ENCODE peak calls at places on chromosomes 16 and 17, in five cellular contexts. P is astrocyte, W is A673, E is mammary epithelial cell, C is pancreas. Z is an unnamed sample.

GRCh38 chr16:66026211-66026610 is 340.3 kb upstream of the CDH5 start:
- DNase-seq in P (no peak), W (peak; percentile 45), E (no peak), C (no peak), Z (no peak)

GRCh38 chr17:42337442-42337841 is 49.1 kb downstream of the STAT5A start:
- DNase-seq in P (peak; percentile 57), W (no peak), E (no peak), C (no peak), Z (no peak)

GRCh38 chr17:29043539-29044165 is 711 bp downstream of the PIPOX start:
- DNase-seq in P (no peak), W (peak; percentile 73), E (no peak), C (no peak), Z (no peak)

GRCh38 chr17:48593126-48593829 is at the start of gene HOXB5:
- DNase-seq in P (peak; percentile 44), W (no peak), E (no peak), C (no peak), Z (no peak)

GRCh38 chr16:12062343-12063003 is 85.9 kb downstream of the SNX29 start:
- DNase-seq in P (peak; percentile 80), W (peak; percentile 78), E (peak; percentile 72), C (no peak), Z (peak; percentile 69)

GRCh38 chr17:57468932-57469775 is 212.8 kb downstream of the MSI2 start:
- DNase-seq in P (no peak), W (no peak), E (no peak), C (no peak), Z (no peak)

GRCh38 chr17:83008526-83008925 is 70.9 kb upstream of the METRNL start:
- DNase-seq in P (no peak), W (no peak), E (no peak), C (no peak), Z (no peak)

GRCh38 chr17:76382305-76382802 is 2.1 kb upstream of the SPHK1 start:
- DNase-seq in P (peak; percentile 61), W (no peak), E (peak; percentile 66), C (peak; percentile 48), Z (no peak)

GRCh38 chr17:79231766-79232287 is 157.2 kb downstream of the ENGASE start:
- DNase-seq in P (no peak), W (no peak), E (peak; percentile 71), C (no peak), Z (peak; percentile 81)

GRCh38 chr16:84617068-84617630 is 729 bp downstream of the COTL1 start:
- DNase-seq in P (no peak), W (no peak), E (peak; percentile 48), C (no peak), Z (peak; percentile 41)

GRCh38 chr16:87392823-87393679 is 915 bp downstream of the MAP1LC3B start:
- DNase-seq in P (peak; percentile 44), W (peak; percentile 49), E (peak; percentile 55), C (peak; percentile 52), Z (peak; percentile 46)

GRCh38 chr16:83458612-83459011 is 349.2 kb upstream of the HSBP1 start:
- DNase-seq in P (peak; percentile 64), W (no peak), E (peak; percentile 60), C (no peak), Z (peak; percentile 71)

GRCh38 chr17:82909322-82909904 is 69.6 kb upstream of the ZNF750 start:
- DNase-seq in P (no peak), W (no peak), E (no peak), C (peak; percentile 97), Z (no peak)

GRCh38 chr17:5437721-5438317 is 1.1 kb downstream of the C1QBP start:
- DNase-seq in P (peak; percentile 35), W (no peak), E (peak; percentile 59), C (no peak), Z (peak; percentile 54)

GRCh38 chr16:47849736-47850135 is 306.1 kb downstream of the ABCC12 start:
- DNase-seq in P (no peak), W (no peak), E (no peak), C (no peak), Z (no peak)

GRCh38 chr17:42886283-42887176 is 14.1 kb upstream of the G6PC1 start:
- DNase-seq in P (no peak), W (no peak), E (no peak), C (no peak), Z (no peak)

DNA sequence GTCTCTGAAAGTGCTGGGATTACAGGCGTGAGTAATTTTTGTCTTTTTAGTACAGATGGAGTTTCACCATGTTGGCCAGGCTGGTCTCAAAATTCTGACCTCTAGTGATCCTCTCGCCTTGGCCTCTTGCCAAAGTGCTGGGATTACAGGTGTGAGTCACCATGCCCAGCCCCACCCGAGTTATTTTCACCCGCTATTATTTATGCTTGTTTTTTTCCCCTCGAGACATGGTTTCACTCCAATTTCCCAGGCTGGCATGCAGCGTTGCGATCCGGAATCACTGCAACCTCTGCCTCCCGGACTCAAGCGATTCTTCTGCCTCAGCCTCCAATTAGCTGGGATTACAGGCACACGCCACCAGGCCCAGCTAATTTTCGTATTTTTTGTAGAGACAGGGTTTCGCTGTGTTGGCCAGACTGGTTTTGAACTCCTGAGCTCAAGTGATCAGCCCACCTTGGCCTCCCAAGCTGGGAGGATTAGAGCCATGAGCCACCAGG is 9.2 kb downstream of the RPL23 start:
- DNase-seq in P (no peak), W (no peak), E (no peak), C (no peak), Z (peak; percentile 25)
- H3K4me1 ChIP-seq in P (no peaks in the 10 kb centered on the region), W (no peaks in the 10 kb centered on the region), E (no peaks in the 10 kb centered on the region), C (no peaks in the 10 kb centered on the region), Z (no peaks in the 10 kb centered on the region)

DNA sequence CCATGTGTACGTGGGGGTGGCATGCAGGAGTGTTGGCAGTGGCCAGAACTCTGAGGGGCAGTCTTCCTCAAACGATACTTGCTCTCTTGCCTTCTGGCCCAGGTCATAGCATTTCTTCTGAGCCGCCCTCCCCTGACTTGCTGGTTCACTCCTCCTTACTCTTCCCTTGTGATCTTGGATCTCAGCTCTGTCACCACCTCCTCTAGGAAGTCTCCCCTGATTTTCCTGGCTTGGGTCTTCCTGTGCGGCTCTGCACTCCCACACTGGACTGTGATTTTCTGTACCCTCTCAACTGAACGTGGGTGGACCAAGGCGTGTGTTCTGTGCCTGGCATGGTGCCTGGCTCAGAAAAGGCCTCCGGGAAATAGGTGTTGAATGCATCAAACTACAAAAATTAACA is 2.9 kb downstream of the EPN3 start:
- DNase-seq in P (no peak), W (no peak), E (no peak), C (no peak), Z (no peak)
- H3K27ac ChIP-seq in P (no peak overlapping the region), W (no peak overlapping the region), E (no peak overlapping the region), C (no peak overlapping the region), Z (no peak overlapping the region)

GRCh38 chr16:63037761-63038562 is 1001.7 kb upstream of the CDH8 start:
- DNase-seq in P (no peak), W (no peak), E (no peak), C (no peak), Z (no peak)
- TF ChIP-seq CTCF in P (no peak), W (no peak), E (no peak), C (no peak), Z (no peak)

DNA sequence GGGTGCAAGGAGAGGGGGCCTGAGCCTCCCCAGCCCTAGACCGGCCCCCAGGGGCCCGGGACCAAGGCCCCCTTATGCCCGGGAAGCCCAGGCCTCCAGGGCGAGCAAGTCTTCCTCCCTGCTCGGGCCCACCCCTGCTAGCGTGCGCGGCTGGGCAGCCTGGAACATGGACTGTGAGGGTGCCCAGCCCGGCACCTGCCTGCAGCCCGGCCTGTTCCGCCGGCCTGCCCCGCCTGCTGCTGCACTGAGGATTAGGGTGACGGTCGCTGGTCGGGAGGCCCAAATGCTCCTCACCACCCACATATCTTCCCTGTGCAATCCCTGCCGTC is 6.0 kb downstream of the HS3ST6 start:
- DNase-seq in P (no peak), W (no peak), E (no peak), C (no peak), Z (no peak)
- H3K4me1 ChIP-seq in P (no peaks in the 10 kb centered on the region), W (no peaks in the 10 kb centered on the region), E (peaks cover 13% of the 10 kb centered on the region), C (no peaks in the 10 kb centered on the region), Z (no peaks in the 10 kb centered on the region)

DNA sequence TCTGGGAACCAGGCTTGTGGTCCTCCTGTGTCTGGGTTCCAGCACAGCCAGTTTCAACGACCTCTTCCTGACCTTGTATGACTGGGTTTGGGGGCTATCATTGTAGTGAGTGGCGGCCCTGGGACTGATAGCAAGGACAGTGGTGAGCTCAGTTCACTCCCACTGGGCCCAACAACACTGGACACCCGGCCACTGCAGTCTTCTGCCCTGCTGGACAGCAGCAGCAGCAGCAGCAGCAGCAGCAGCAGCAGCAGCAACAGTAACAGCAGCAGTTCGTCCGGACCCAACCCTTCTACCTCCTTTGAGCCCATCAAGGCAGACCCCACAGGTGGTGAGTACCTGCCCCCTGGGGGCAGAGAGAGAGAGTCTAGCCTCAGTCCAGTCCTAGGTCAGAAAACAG is 3.3 kb upstream of the ELMO3 start:
- DNase-seq in P (no peak), W (no peak), E (no peak), C (no peak), Z (no peak)
- H3K27ac ChIP-seq in P (no peak overlapping the region), W (no peak overlapping the region), E (no peak overlapping the region), C (no peak overlapping the region), Z (no peak overlapping the region)

DNA sequence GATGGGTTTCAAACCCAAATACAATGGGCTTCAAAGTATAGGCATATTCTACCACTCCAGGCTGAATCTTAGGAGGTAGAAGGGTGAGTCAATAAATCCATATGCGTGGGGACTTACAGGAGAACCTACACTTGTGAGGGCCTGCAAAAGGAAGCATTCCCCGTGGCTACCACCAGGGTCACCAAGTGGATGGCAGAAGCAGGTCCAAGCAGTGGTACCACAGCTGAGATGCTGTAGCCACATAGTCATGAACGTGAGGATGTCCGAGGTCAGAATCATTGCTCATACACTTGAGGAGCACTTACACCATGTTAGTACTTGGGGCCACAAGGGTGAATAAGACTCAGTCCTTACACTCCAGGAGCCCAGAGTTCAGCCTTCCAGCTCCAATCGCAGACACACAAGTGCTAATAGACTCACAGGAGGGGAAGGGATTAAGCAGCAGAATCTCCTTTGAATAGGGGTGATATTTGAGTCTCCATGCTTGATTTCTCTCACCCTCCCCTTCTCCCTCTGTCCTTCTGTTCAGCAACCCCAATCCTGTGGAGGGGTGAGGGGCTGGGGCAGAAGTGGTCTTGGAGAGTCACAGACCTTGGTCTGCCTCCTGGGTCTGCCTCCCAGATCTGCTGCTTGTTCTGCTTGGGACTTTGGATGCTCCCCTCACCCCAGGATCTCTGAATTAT is 42.5 kb upstream of the ASIC2 start:
- DNase-seq in P (no peak), W (peak; percentile 3), E (no peak), C (no peak), Z (no peak)
- TF ChIP-seq CTCF in P (no peak), W (peak; percentile 22), E (no peak), C (no peak), Z (no peak)

DNA sequence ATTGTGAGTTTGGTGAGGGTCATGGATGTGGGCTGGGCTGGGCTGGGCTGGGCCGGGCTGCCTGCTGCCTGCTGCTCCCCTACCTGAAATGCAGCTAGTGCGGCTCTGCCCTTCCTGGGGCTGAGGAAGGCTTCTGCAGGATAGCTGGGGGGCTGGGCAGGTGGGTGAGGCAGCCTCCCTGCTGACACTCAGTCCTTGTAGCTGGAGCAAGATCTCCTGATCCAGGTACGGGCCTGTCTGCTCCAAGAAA is 4.7 kb downstream of the RPL13 start:
- DNase-seq in P (no peak), W (no peak), E (no peak), C (no peak), Z (peak; percentile 59)
- H3K4me1 ChIP-seq in P (peaks cover 44% of the 10 kb centered on the region), W (peaks cover 37% of the 10 kb centered on the region), E (peaks cover 38% of the 10 kb centered on the region), C (peaks cover 23% of the 10 kb centered on the region), Z (no peaks in the 10 kb centered on the region)